ENCODE peak calls at places on chromosomes 3 and 15, in nine cellular contexts. M is kidney epithelial cell; O is MM.1S; K is AG04450; F is brain microvascular endothelial cell; I is Peyer's patch; P is transverse colon; Y is heart left ventricle; X is CD8-positive, alpha-beta T cell. Q is an unnamed sample.

GRCh38 chr3:192273001-192273400 is 454.3 kb downstream of the FGF12 start:
- DNase-seq in M (no peak), O (no peak), K (no peak), F (no peak), I (no peak), P (no peak), Y (no peak), X (no peak), Q (no peak)

GRCh38 chr3:194274424-194275085 is 76.6 kb downstream of the CPN2 start:
- DNase-seq in M (no peak), O (no peak), K (no peak), F (no peak), I (no peak), P (no peak), Y (peak; percentile 13), X (no peak), Q (no peak)

GRCh38 chr3:146781059-146781458 is 175.9 kb upstream of the PLSCR5 start:
- DNase-seq in M (no peak), O (no peak), K (no peak), F (no peak), I (no peak), P (no peak), Y (no peak), X (no peak), Q (no peak)

GRCh38 chr3:42473083-42473932 is 29.1 kb upstream of the VIPR1 start:
- DNase-seq in M (no peak), O (no peak), K (no peak), F (peak; percentile 73), I (peak; percentile 52), P (peak; percentile 30), Y (no peak), X (no peak), Q (no peak)

GRCh38 chr3:194632211-194632982 is 822 bp downstream of the TMEM44 start:
- DNase-seq in M (no peak), O (no peak), K (no peak), F (peak; percentile 38), I (peak; percentile 55), P (peak; percentile 73), Y (peak; percentile 74), X (no peak), Q (no peak)

GRCh38 chr3:55634345-55634744 is 147.2 kb upstream of the WNT5A start:
- DNase-seq in M (no peak), O (no peak), K (no peak), F (no peak), I (no peak), P (no peak), Y (no peak), X (no peak), Q (no peak)

GRCh38 chr15:79004336-79004735 is 59.5 kb upstream of the CTSH start:
- DNase-seq in M (peak; percentile 76), O (no peak), K (peak; percentile 56), F (peak; percentile 65), I (peak; percentile 75), P (peak; percentile 18), Y (peak; percentile 48), X (no peak), Q (no peak)

GRCh38 chr3:11059090-11059798 is 66.7 kb downstream of the SLC6A1 start:
- DNase-seq in M (peak; percentile 12), O (peak; percentile 36), K (peak; percentile 43), F (peak; percentile 73), I (peak; percentile 58), P (peak; percentile 34), Y (peak; percentile 40), X (no peak), Q (no peak)

GRCh38 chr15:77959094-77959879 is 118.2 kb downstream of the TBC1D2B start:
- DNase-seq in M (no peak), O (peak; percentile 69), K (peak; percentile 20), F (peak; percentile 57), I (peak; percentile 90), P (peak; percentile 87), Y (peak; percentile 77), X (peak; percentile 65), Q (no peak)

GRCh38 chr3:131110087-131110486 is 83.4 kb downstream of the NEK11 start:
- DNase-seq in M (peak; percentile 68), O (no peak), K (no peak), F (peak; percentile 74), I (no peak), P (no peak), Y (no peak), X (no peak), Q (peak; percentile 55)

GRCh38 chr15:70033529-70034140 is 64.1 kb downstream of the TLE3 start:
- DNase-seq in M (peak; percentile 18), O (no peak), K (no peak), F (peak; percentile 35), I (peak; percentile 58), P (no peak), Y (no peak), X (no peak), Q (no peak)

GRCh38 chr3:108305484-108306172 is 9.3 kb downstream of the HHLA2 start:
- DNase-seq in M (no peak), O (no peak), K (no peak), F (no peak), I (peak; percentile 86), P (peak; percentile 73), Y (peak; percentile 35), X (no peak), Q (no peak)

GRCh38 chr15:90327313-90327712 is 24.8 kb upstream of the ZNF774 start:
- DNase-seq in M (no peak), O (no peak), K (no peak), F (no peak), I (no peak), P (no peak), Y (no peak), X (no peak), Q (no peak)

GRCh38 chr3:113637756-113638155 is 58.7 kb downstream of the USF3 start:
- DNase-seq in M (no peak), O (no peak), K (no peak), F (no peak), I (no peak), P (no peak), Y (no peak), X (no peak), Q (no peak)

GRCh38 chr3:37694236-37694635 is 167.4 kb upstream of the CTDSPL start:
- DNase-seq in M (no peak), O (no peak), K (no peak), F (no peak), I (no peak), P (no peak), Y (no peak), X (no peak), Q (no peak)

GRCh38 chr15:29242466-29243242 is 27.0 kb downstream of the NSMCE3 start:
- DNase-seq in M (no peak), O (no peak), K (no peak), F (peak; percentile 19), I (no peak), P (no peak), Y (no peak), X (no peak), Q (no peak)

GRCh38 chr3:171121801-171122200 is 95.3 kb upstream of the SLC2A2 start:
- DNase-seq in M (no peak), O (no peak), K (no peak), F (no peak), I (no peak), P (no peak), Y (no peak), X (no peak), Q (no peak)

DNA sequence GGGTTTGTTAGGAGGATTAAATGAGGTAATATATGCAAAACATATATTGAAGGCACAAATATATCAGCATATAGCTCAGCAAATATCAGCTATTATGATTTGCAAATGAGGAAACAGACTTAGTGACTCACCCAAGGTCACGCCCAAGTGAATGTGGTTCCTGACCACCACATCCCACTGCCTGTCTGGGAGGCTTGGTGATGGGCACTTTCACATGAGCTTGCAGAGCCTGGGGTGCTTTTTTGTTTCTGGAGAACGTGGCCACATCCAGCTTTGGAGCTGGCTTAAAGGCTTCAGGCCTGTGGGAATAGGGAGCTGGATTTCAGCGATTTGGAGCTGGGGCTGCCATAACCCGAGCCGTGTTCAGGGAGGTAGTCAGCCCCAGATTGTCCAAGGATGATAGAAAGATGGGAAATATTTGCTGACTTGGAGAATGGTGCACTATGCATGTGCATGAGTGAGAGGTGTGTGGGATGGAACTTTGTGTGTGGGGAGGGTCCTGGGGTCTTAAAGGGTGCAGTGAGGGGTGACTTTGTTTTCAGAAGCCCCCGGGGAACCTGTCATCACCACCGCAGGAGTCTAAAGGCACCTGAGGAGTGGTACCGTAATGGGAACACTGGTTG is 12.0 kb upstream of the FGD5 start:
- DNase-seq in M (no peak), O (no peak), K (no peak), F (peak; percentile 21), I (no peak), P (no peak), Y (peak; percentile 48), X (no peak), Q (no peak)
- H3K27me3 ChIP-seq in M (peaks cover 53% of the 10 kb centered on the region), O (peaks cover 39% of the 10 kb centered on the region), K (peaks cover 24% of the 10 kb centered on the region), F (peaks cover 28% of the 10 kb centered on the region), I (no peaks in the 10 kb centered on the region), P (peaks cover 38% of the 10 kb centered on the region), Y (no peaks in the 10 kb centered on the region), X (no peaks in the 10 kb centered on the region), Q (peaks cover 15% of the 10 kb centered on the region)

GRCh38 chr3:165895919-165896318 is 58.7 kb upstream of the BCHE start:
- DNase-seq in M (no peak), O (peak; percentile 39), K (no peak), F (peak; percentile 9), I (no peak), P (no peak), Y (no peak), X (no peak), Q (no peak)
- TF ChIP-seq CTCF in M (peak; percentile 20), O (peak; percentile 40), K (peak; percentile 24), F (peak; percentile 57), I (no peak), P (no peak), Y (no peak), X (no peak), Q (no peak)

GRCh38 chr3:53337167-53337940 is 10.0 kb downstream of the DCP1A start:
- DNase-seq in M (no peak), O (no peak), K (no peak), F (no peak), I (no peak), P (no peak), Y (no peak), X (no peak), Q (no peak)

GRCh38 chr3:53329933-53330332 is 17.4 kb downstream of the DCP1A start:
- DNase-seq in M (no peak), O (no peak), K (no peak), F (no peak), I (no peak), P (no peak), Y (no peak), X (no peak), Q (no peak)

GRCh38 chr3:53334742-53335141 is 12.6 kb downstream of the DCP1A start:
- DNase-seq in M (no peak), O (no peak), K (no peak), F (no peak), I (no peak), P (no peak), Y (no peak), X (no peak), Q (no peak)

GRCh38 chr3:53328750-53329149 is 18.6 kb downstream of the DCP1A start:
- DNase-seq in M (no peak), O (no peak), K (peak; percentile 16), F (no peak), I (no peak), P (no peak), Y (no peak), X (no peak), Q (no peak)

GRCh38 chr3:53331871-53332270 is 15.5 kb downstream of the DCP1A start:
- DNase-seq in M (no peak), O (no peak), K (no peak), F (no peak), I (no peak), P (no peak), Y (no peak), X (no peak), Q (no peak)
- H3K4me3 ChIP-seq in M (no peak overlapping the region), O (no peak overlapping the region), K (no peak overlapping the region), F (no peak overlapping the region), I (no peak overlapping the region), P (no peak overlapping the region), Y (no peak overlapping the region), X (no peak overlapping the region), Q (no peak overlapping the region)

GRCh38 chr3:123313889-123314288 is 112.1 kb downstream of the SEC22A start:
- DNase-seq in M (no peak), O (no peak), K (no peak), F (no peak), I (no peak), P (no peak), Y (peak; percentile 43), X (no peak), Q (no peak)
- H3K27me3 ChIP-seq in M (peaks cover 23% of the 10 kb centered on the region), O (no peaks in the 10 kb centered on the region), K (peaks cover 48% of the 10 kb centered on the region), F (peaks cover 3% of the 10 kb centered on the region), I (no peaks in the 10 kb centered on the region), P (no peaks in the 10 kb centered on the region), Y (no peaks in the 10 kb centered on the region), X (no peaks in the 10 kb centered on the region), Q (peaks cover 27% of the 10 kb centered on the region)